ENCODE peak calls at places on chromosomes 6 and 20, in four cellular contexts. G, Y, O and U are unnamed samples.

GRCh38 chr6:126812651-126813050 is 305.8 kb upstream of the RSPO3 start:
- DNase-seq in G (no peak), O (no peak), Y (no peak), U (no peak)

GRCh38 chr20:828987-829386 is 4.5 kb upstream of the FAM110A start:
- DNase-seq in O (no peak), G (no peak), Y (no peak), U (no peak)

GRCh38 chr6:5078121-5078695 is 6.9 kb upstream of the PPP1R3G start:
- DNase-seq in O (no peak), Y (no peak), G (no peak), U (no peak)

GRCh38 chr20:25024171-25024570 is 31.6 kb upstream of the APMAP start:
- DNase-seq in O (no peak), Y (no peak), G (no peak), U (no peak)

GRCh38 chr20:34871966-34872603 is 571 bp downstream of the GGT7 start:
- DNase-seq in G (no peak), O (no peak), Y (no peak), U (no peak)

GRCh38 chr6:45783716-45784115 is 231.9 kb downstream of the CLIC5 start:
- DNase-seq in G (no peak), Y (no peak), O (no peak), U (no peak)

GRCh38 chr20:17601957-17602356 is 32.1 kb downstream of the DSTN start:
- DNase-seq in O (no peak), G (no peak), Y (no peak), U (no peak)

GRCh38 chr6:51915098-51915497 is 172.3 kb downstream of the PKHD1 start:
- DNase-seq in Y (no peak), O (no peak), G (no peak), U (no peak)

GRCh38 chr6:98927534-98927933 is 20.2 kb downstream of the FBXL4 start:
- DNase-seq in O (no peak), Y (peak; percentile 72), G (no peak), U (no peak)

GRCh38 chr20:34124469-34125249 is 12.6 kb upstream of the EIF2S2 start:
- DNase-seq in O (no peak), G (no peak), Y (no peak), U (peak; percentile 48)

GRCh38 chr6:34284563-34285545 is 36.0 kb upstream of the SMIM29 start:
- DNase-seq in Y (no peak), O (no peak), G (no peak), U (no peak)

GRCh38 chr20:20184149-20184548 is 131.8 kb downstream of the CFAP61 start:
- DNase-seq in Y (no peak), O (no peak), G (no peak), U (no peak)

GRCh38 chr6:71012871-71013456 is 56.1 kb upstream of the B3GAT2 start:
- DNase-seq in Y (peak; percentile 4), O (peak; percentile 16), G (no peak), U (peak; percentile 66)

GRCh38 chr6:125640441-125641150 is 108.8 kb upstream of the HEY2 start:
- DNase-seq in G (no peak), Y (no peak), O (no peak), U (no peak)

GRCh38 chr20:32520927-32521203 is 64.3 kb downstream of the NOL4L start:
- DNase-seq in G (no peak), O (no peak), Y (no peak), U (no peak)

GRCh38 chr20:47113362-47114118 is 218.9 kb downstream of the EYA2 start:
- DNase-seq in G (no peak), Y (no peak), O (no peak), U (no peak)

GRCh38 chr6:43627008-43627825 is 1.8 kb downstream of the GTPBP2 start:
- DNase-seq in O (no peak), Y (peak; percentile 52), G (no peak), U (no peak)

GRCh38 chr6:136016228-136017225 is 165.0 kb downstream of the PDE7B start:
- DNase-seq in G (no peak), Y (peak; percentile 7), O (no peak), U (no peak)

GRCh38 chr6:163806761-163807499 is 392.4 kb downstream of the QKI start:
- DNase-seq in G (no peak), Y (no peak), O (no peak), U (no peak)

GRCh38 chr6:161836643-161837448 is 563.0 kb upstream of the AGPAT4 start:
- DNase-seq in Y (no peak), G (no peak), O (no peak), U (no peak)

GRCh38 chr20:60254901-60255411 is 296.7 kb downstream of the CDH26 start:
- DNase-seq in G (no peak), O (no peak), Y (peak; percentile 44), U (no peak)

GRCh38 chr20:21719592-21720214 is 14.2 kb downstream of the PAX1 start:
- DNase-seq in G (no peak), Y (peak; percentile 45), O (no peak), U (peak; percentile 38)